ENCODE peak calls at places on chromosome 15, in four cellular contexts. W is CD8-positive, alpha-beta memory T cell; G is NCI-H510A treated with DMSO at 0.1 percent for 48 hours; V is fibroblast of lung. L is an unnamed sample.

GRCh38 chr15:97200161-97200560 is 760.3 kb upstream of the ARRDC4 start:
- DNase-seq in W (no peak), G (no peak), V (no peak), L (no peak)

GRCh38 chr15:65082303-65082958 is 5.9 kb downstream of the KBTBD13 start:
- DNase-seq in W (no peak), G (peak; percentile 12), V (no peak), L (no peak)

GRCh38 chr15:38474155-38474757 is 20.3 kb downstream of the FAM98B start:
- DNase-seq in W (peak; percentile 63), G (peak; percentile 16), V (peak; percentile 70), L (peak; percentile 80)

GRCh38 chr15:60644903-60645302 is 166.0 kb upstream of the ICE2 start:
- DNase-seq in W (no peak), G (no peak), V (no peak), L (peak; percentile 17)

GRCh38 chr15:74405823-74406222 is 27.9 kb downstream of the SEMA7A start:
- DNase-seq in W (no peak), G (no peak), V (peak; percentile 46), L (no peak)

GRCh38 chr15:25860885-25861866 is 2.0 kb downstream of the ATP10A start:
- DNase-seq in W (peak; percentile 47), G (no peak), V (no peak), L (no peak)

GRCh38 chr15:83959477-83959876 is 276.1 kb upstream of the GOLGA6L4 start:
- DNase-seq in W (no peak), G (no peak), V (no peak), L (no peak)

GRCh38 chr15:58086479-58086878 is 21.0 kb upstream of the ALDH1A2 start:
- DNase-seq in W (no peak), G (no peak), V (peak; percentile 22), L (no peak)

GRCh38 chr15:74958320-74958907 is 1.8 kb upstream of the RPP25 start:
- DNase-seq in W (no peak), G (no peak), V (no peak), L (peak; percentile 35)

GRCh38 chr15:39920510-39921273 is 626 bp upstream of the GPR176 start:
- DNase-seq in W (peak; percentile 68), G (peak; percentile 50), V (peak; percentile 81), L (peak; percentile 84)

GRCh38 chr15:40769310-40770146 is at the start of gene C15orf62:
- DNase-seq in W (peak; percentile 41), G (peak; percentile 38), V (peak; percentile 71), L (peak; percentile 72)

GRCh38 chr15:68204776-68205557 is at the start of gene CALML4:
- DNase-seq in W (no peak), G (no peak), V (peak; percentile 47), L (peak; percentile 69)

GRCh38 chr15:29888651-29889050 is 66.4 kb upstream of the TJP1 start:
- DNase-seq in W (no peak), G (no peak), V (peak; percentile 86), L (peak; percentile 30)

GRCh38 chr15:70318996-70319465 is 221.3 kb upstream of the TLE3 start:
- DNase-seq in W (no peak), G (no peak), V (peak; percentile 80), L (no peak)

GRCh38 chr15:59703979-59704796 is 15.1 kb upstream of the BNIP2 start:
- DNase-seq in W (no peak), G (no peak), V (no peak), L (no peak)

GRCh38 chr15:60844431-60845174 is 365.7 kb upstream of the ICE2 start:
- DNase-seq in W (peak; percentile 85), G (no peak), V (no peak), L (no peak)

GRCh38 chr15:62782100-62782791 is 260.3 kb upstream of the TPM1 start:
- DNase-seq in W (no peak), G (peak; percentile 38), V (peak; percentile 81), L (peak; percentile 84)

GRCh38 chr15:99123706-99124451 is 19.0 kb downstream of the SYNM start:
- DNase-seq in W (no peak), G (no peak), V (peak; percentile 95), L (peak; percentile 93)

GRCh38 chr15:34847598-34847997 is 52.2 kb upstream of the ACTC1 start:
- DNase-seq in W (no peak), G (no peak), V (no peak), L (no peak)

GRCh38 chr15:56869573-56869972 is 48.9 kb upstream of the TCF12 start:
- DNase-seq in W (no peak), G (no peak), V (peak; percentile 7), L (peak; percentile 61)

GRCh38 chr15:38226867-38227266 is 25.8 kb upstream of the SPRED1 start:
- DNase-seq in W (no peak), G (no peak), V (peak; percentile 88), L (peak; percentile 91)

GRCh38 chr15:85689729-85690128 is 105.0 kb downstream of the KLHL25 start:
- DNase-seq in W (peak; percentile 77), G (no peak), V (peak; percentile 71), L (peak; percentile 77)

GRCh38 chr15:43186003-43186353 is 775 bp downstream of the CCNDBP1 start:
- DNase-seq in W (no peak), G (no peak), V (peak; percentile 6), L (no peak)

GRCh38 chr15:29952245-29952644 is 130.0 kb upstream of the TJP1 start:
- DNase-seq in W (no peak), G (no peak), V (no peak), L (no peak)

GRCh38 chr15:62740141-62741004 is 302.2 kb upstream of the TPM1 start:
- DNase-seq in W (no peak), G (no peak), V (peak; percentile 58), L (no peak)

GRCh38 chr15:39359736-39360135 is 221.1 kb upstream of the THBS1 start:
- DNase-seq in W (no peak), G (no peak), V (no peak), L (no peak)

GRCh38 chr15:96327155-96327741 is 3.3 kb upstream of the NR2F2 start:
- DNase-seq in W (no peak), G (peak; percentile 6), V (peak; percentile 92), L (peak; percentile 89)

GRCh38 chr15:96037584-96037983 is 292.9 kb upstream of the NR2F2 start:
- DNase-seq in W (no peak), G (no peak), V (peak; percentile 87), L (no peak)

GRCh38 chr15:63597821-63598220 is 634 bp downstream of the FBXL22 start:
- DNase-seq in W (no peak), G (no peak), V (no peak), L (no peak)

GRCh38 chr15:70142322-70143191 is 44.8 kb upstream of the TLE3 start:
- DNase-seq in W (no peak), G (no peak), V (peak; percentile 89), L (peak; percentile 59)

GRCh38 chr15:99558571-99558970 is 7.2 kb upstream of the MEF2A start:
- DNase-seq in W (no peak), G (no peak), V (no peak), L (no peak)

GRCh38 chr15:98187549-98187948 is 227.0 kb downstream of the ARRDC4 start:
- DNase-seq in W (no peak), G (no peak), V (no peak), L (no peak)

GRCh38 chr15:23372284-23372683 is 17.7 kb downstream of the GOLGA8S start:
- DNase-seq in W (no peak), G (no peak), V (no peak), L (no peak)

GRCh38 chr15:63752075-63752684 is 81.6 kb downstream of the HERC1 start:
- DNase-seq in W (peak; percentile 42), G (peak; percentile 30), V (peak; percentile 51), L (peak; percentile 85)